ENCODE peak calls at places on chromosomes 7 and 10, in five cellular contexts. J is H1, X is neuronal stem cell, R is H9, I is mesenchymal stem cell. W is an unnamed sample.

GRCh38 chr7:1542841-1543747 is 12.6 kb downstream of the MAFK start:
- DNase-seq in I (no peak), R (no peak), X (no peak), J (no peak), W (no peak)

GRCh38 chr10:77550378-77550777 is 87.2 kb downstream of the KCNMA1 start:
- DNase-seq in R (no peak), X (no peak), I (no peak), J (no peak), W (no peak)

GRCh38 chr7:32170838-32171237 is 100.6 kb upstream of the PDE1C start:
- DNase-seq in R (no peak), X (no peak), I (no peak), J (no peak), W (no peak)

GRCh38 chr10:114401195-114401741 is 3.0 kb downstream of the AFAP1L2 start:
- DNase-seq in J (no peak), X (no peak), I (peak; percentile 88), R (no peak), W (peak; percentile 49)

GRCh38 chr10:97683556-97684357 is 3.3 kb downstream of the AVPI1 start:
- DNase-seq in I (peak; percentile 60), R (peak; percentile 49), X (no peak), J (no peak), W (peak; percentile 70)

GRCh38 chr10:71335173-71335572 is 16.1 kb downstream of the SLC29A3 start:
- DNase-seq in X (no peak), J (no peak), I (no peak), R (no peak), W (no peak)

GRCh38 chr7:138527746-138528223 is 67.7 kb downstream of the TRIM24 start:
- DNase-seq in J (no peak), R (no peak), I (peak; percentile 12), X (peak; percentile 12), W (no peak)

GRCh38 chr10:118729641-118730258 is 25.0 kb downstream of the CACUL1 start:
- DNase-seq in J (no peak), I (no peak), R (no peak), X (no peak), W (no peak)

GRCh38 chr10:46019170-46019528 is 11.3 kb downstream of the NCOA4 start:
- DNase-seq in X (no peak), J (no peak), R (no peak), I (no peak), W (no peak)

GRCh38 chr7:891291-891690 is 14.9 kb downstream of the GET4 start:
- DNase-seq in X (no peak), J (no peak), I (no peak), R (no peak), W (no peak)

GRCh38 chr7:44959956-44960640 is 18.7 kb downstream of the MYO1G start:
- DNase-seq in R (peak; percentile 25), J (no peak), I (no peak), X (no peak), W (no peak)

GRCh38 chr10:9302142-9302746 is 1247.8 kb downstream of the GATA3 start:
- DNase-seq in R (no peak), I (peak; percentile 53), J (no peak), X (peak; percentile 27), W (peak; percentile 53)

GRCh38 chr7:107938448-107939250 is 47.7 kb downstream of the DLD start:
- DNase-seq in I (no peak), J (no peak), X (no peak), R (no peak), W (no peak)

GRCh38 chr10:35778344-35778743 is 136.2 kb upstream of the FZD8 start:
- DNase-seq in X (no peak), I (no peak), J (no peak), R (no peak), W (no peak)

GRCh38 chr7:11449316-11449715 is 382.7 kb downstream of the THSD7A start:
- DNase-seq in X (no peak), I (no peak), R (no peak), J (no peak), W (no peak)

GRCh38 chr10:116636976-116637375 is 16.2 kb downstream of the PNLIPRP2 start:
- DNase-seq in R (no peak), J (no peak), I (no peak), X (no peak), W (no peak)

GRCh38 chr10:12212454-12212853 is 16.5 kb downstream of the CDC123 start:
- DNase-seq in I (no peak), R (no peak), X (no peak), J (no peak), W (no peak)

GRCh38 chr7:141585592-141586510 is 34.6 kb downstream of the AGK start:
- DNase-seq in J (no peak), I (peak; percentile 94), X (no peak), R (no peak), W (peak; percentile 95)

GRCh38 chr7:8133188-8133848 is 128.6 kb downstream of the ICA1 start:
- DNase-seq in X (no peak), J (no peak), R (no peak), I (no peak), W (no peak)

GRCh38 chr7:148286150-148286549 is 304.4 kb upstream of the C7orf33 start:
- DNase-seq in I (peak; percentile 13), X (no peak), R (no peak), J (no peak), W (no peak)

GRCh38 chr7:43538404-43538771 is 44.5 kb upstream of the STK17A start:
- DNase-seq in I (no peak), J (no peak), R (no peak), X (no peak), W (no peak)

GRCh38 chr7:130544356-130544755 is 52.5 kb downstream of the MEST start:
- DNase-seq in R (no peak), I (no peak), X (no peak), J (no peak), W (no peak)

GRCh38 chr7:30634193-30634626 is 39.5 kb downstream of the GARS1 start:
- DNase-seq in X (no peak), R (no peak), J (no peak), I (no peak), W (no peak)

GRCh38 chr10:85604884-85605283 is 761.7 kb downstream of the GRID1 start:
- DNase-seq in J (no peak), R (peak; percentile 3), X (no peak), I (no peak), W (no peak)

GRCh38 chr10:21020545-21020944 is 123.4 kb upstream of the NEBL start:
- DNase-seq in R (peak; percentile 62), I (peak; percentile 5), X (no peak), J (peak; percentile 15), W (no peak)

GRCh38 chr10:124565565-124566221 is 104.1 kb downstream of the LHPP start:
- DNase-seq in X (peak; percentile 36), J (peak; percentile 53), I (no peak), R (peak; percentile 87), W (no peak)

GRCh38 chr7:100632951-100633717 is 8.2 kb downstream of the TFR2 start:
- DNase-seq in I (peak; percentile 42), X (no peak), J (no peak), R (peak; percentile 65), W (peak; percentile 29)

GRCh38 chr10:44010873-44011602 is 362.4 kb upstream of the ZNF32 start:
- DNase-seq in I (no peak), R (no peak), J (no peak), X (no peak), W (peak; percentile 12)

GRCh38 chr7:50327443-50327842 is 22.9 kb downstream of the IKZF1 start:
- DNase-seq in J (no peak), R (no peak), X (no peak), I (no peak), W (no peak)

DNA sequence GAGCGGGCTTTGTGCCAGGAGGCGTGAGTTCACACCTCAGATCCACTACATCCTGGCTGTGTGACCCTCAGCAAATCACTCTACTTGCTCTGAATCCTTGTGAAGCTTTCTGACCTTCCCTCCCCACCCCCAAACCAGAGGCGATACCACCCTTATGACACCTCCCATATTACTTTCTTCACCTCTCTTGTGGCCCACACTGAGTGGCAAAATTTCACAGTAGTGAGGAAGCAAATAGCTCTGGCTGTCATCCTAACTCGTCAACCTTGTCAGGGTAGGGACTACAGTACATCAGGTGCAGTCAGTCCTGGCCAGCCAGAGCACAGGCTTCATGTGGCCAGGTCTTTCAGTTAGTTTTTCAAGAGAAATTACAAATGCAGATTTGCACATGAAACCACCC is 19.1 kb downstream of the COL13A1 start:
- DNase-seq in X (no peak), R (no peak), J (no peak), I (no peak), W (no peak)
- H4K91ac ChIP-seq in X (no peak overlapping the region), R (no peak overlapping the region), J (no peak overlapping the region), I (no peak overlapping the region), W (no peak overlapping the region)

GRCh38 chr10:57657164-57657765 is 610.4 kb downstream of the IPMK start:
- DNase-seq in R (peak; percentile 71), I (peak; percentile 55), J (peak; percentile 54), X (peak; percentile 70), W (peak; percentile 39)

GRCh38 chr10:57654856-57655255 is 612.8 kb downstream of the IPMK start:
- DNase-seq in J (no peak), R (no peak), X (no peak), I (no peak), W (no peak)
- H2BK15ac ChIP-seq in J (no peak overlapping the region), R (no peak overlapping the region), X (no peak overlapping the region), I (no peak overlapping the region), W (no peak overlapping the region)

GRCh38 chr7:151251926-151252835 is 3.7 kb upstream of the SMARCD3 start:
- DNase-seq in R (peak; percentile 64), I (peak; percentile 77), X (peak; percentile 61), J (no peak), W (peak; percentile 69)

GRCh38 chr7:151251328-151251925 is 2.9 kb upstream of the SMARCD3 start:
- DNase-seq in R (no peak), I (peak; percentile 62), X (peak; percentile 23), J (no peak), W (peak; percentile 66)

GRCh38 chr7:151249034-151249731 is 689 bp upstream of the SMARCD3 start:
- DNase-seq in X (peak; percentile 37), J (no peak), R (no peak), I (peak; percentile 93), W (peak; percentile 59)

GRCh38 chr7:151249732-151250072 is 1.2 kb upstream of the SMARCD3 start:
- DNase-seq in I (peak; percentile 65), X (peak; percentile 27), R (peak; percentile 64), J (no peak), W (peak; percentile 39)

DNA sequence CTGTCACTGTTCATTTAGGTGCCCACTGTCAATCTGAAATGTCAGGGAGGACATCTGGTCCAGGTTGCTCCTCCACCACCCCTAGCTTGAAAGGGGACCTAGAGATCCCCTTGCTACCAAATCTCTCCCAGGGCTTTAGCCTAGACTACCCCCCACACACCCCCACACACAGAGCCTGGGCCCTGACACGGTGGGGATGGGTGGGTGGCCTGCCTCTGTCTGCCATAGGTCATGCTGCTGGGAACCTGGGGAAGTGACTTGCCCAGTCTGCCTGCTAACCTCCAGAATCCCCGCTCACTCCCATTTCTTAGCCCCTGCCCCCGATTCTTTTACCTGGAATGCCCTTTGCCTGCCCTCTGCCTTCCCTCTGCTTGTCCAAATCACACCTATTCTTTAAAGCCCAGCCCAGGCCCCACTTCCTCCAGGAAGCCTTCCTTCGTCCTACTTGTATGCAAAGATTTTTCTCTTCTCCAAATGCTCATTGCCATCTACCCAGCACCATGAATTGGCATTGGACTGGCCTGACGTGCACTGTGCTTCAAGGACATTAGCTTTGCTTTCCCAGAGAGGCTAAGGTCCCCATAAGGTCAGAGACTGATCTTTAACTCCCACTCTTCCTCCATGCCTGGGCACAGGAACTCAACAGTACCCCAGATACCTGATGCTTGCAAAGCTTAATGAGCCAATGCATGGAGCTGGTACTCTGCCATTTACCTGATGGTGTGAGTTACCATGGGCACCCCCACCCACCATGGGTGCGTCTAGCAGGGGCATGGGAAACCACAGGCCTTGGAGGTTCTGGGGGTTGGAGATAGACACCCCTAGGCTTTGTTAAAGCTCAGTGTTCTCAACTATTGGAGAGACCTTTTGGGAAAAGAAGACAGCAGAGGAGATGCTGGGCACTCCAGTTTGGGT is 1.9 kb upstream of the SMARCD3 start:
- DNase-seq in J (no peak), I (no peak), R (no peak), X (no peak), W (no peak)
- H4K91ac ChIP-seq in J (peak overlapping the region; percentile 8), I (peak overlapping the region; percentile 94), R (no peak overlapping the region), X (no peak overlapping the region), W (peak overlapping the region; percentile 98)

GRCh38 chr7:70693690-70694356 is 438.1 kb upstream of the GALNT17 start:
- DNase-seq in I (peak; percentile 46), R (peak; percentile 77), X (peak; percentile 68), J (no peak), W (peak; percentile 44)
- H2BK15ac ChIP-seq in I (no peak overlapping the region), R (no peak overlapping the region), X (peak overlapping the region; percentile 37), J (no peak overlapping the region), W (no peak overlapping the region)